ENCODE peak calls at places on chromosome 10, in five cellular contexts. T is lower lobe of right lung, F is body of pancreas, A is neuronal stem cell, R is ovary. D is an unnamed sample. For H3K4me1, the result is how much of the 10 kb centered on the place peaks cover.

GRCh38 chr10:67606572-67606971 is 89.4 kb downstream of the CTNNA3 start:
- DNase-seq in A (no peak), R (no peak), F (no peak), T (no peak), D (no peak)

GRCh38 chr10:59252491-59252890 is 76.0 kb downstream of the PHYHIPL start:
- DNase-seq in A (no peak), F (no peak), T (no peak), R (no peak), D (no peak)

GRCh38 chr10:85594239-85594638 is 772.4 kb downstream of the GRID1 start:
- DNase-seq in F (no peak), A (no peak), T (no peak), R (no peak), D (no peak)

GRCh38 chr10:84375011-84375410 is 46.6 kb downstream of the CCSER2 start:
- DNase-seq in T (no peak), A (peak), F (peak), R (no peak), D (no peak)

GRCh38 chr10:43899224-43899959 is 250.7 kb upstream of the ZNF32 start:
- DNase-seq in F (peak), R (no peak), A (no peak), T (no peak), D (no peak)

GRCh38 chr10:89163265-89163995 is 43.7 kb downstream of the CH25H start:
- DNase-seq in R (no peak), T (peak), F (peak), A (no peak), D (peak)

GRCh38 chr10:14959221-14960057 is at the start of gene MEIG1:
- DNase-seq in F (peak), T (peak), R (peak), A (peak), D (peak)

GRCh38 chr10:10630281-10630680 is 387.4 kb upstream of the CELF2 start:
- DNase-seq in R (no peak), F (no peak), A (no peak), T (no peak), D (no peak)

GRCh38 chr10:8065651-8066050 is 11.2 kb downstream of the GATA3 start:
- DNase-seq in F (no peak), T (no peak), R (no peak), A (no peak), D (no peak)

DNA sequence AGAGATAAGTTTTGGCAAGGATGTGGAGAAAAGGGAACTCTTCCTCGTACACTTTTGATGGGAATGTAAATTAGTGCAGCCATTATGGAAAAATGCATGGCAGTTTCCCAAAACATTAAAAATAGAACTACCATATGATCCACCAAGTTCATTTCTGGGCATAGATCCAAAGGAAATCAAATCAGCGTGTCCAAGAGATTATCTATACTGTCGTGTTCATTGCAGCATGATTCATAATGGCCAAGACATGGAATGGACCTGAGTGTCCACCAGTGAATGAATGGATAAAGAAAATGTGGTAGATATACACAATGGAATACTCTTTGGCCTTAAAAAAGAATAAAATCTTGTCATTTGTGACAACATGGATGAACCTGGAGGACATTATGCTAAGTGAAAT is 70.3 kb upstream of the RSU1 start:
- DNase-seq in T (no peak), R (no peak), A (no peak), F (no peak), D (no peak)
- H3K4me3 ChIP-seq in T (no peak), R (no peak), A (no peak), F (no peak), D (no peak)

DNA sequence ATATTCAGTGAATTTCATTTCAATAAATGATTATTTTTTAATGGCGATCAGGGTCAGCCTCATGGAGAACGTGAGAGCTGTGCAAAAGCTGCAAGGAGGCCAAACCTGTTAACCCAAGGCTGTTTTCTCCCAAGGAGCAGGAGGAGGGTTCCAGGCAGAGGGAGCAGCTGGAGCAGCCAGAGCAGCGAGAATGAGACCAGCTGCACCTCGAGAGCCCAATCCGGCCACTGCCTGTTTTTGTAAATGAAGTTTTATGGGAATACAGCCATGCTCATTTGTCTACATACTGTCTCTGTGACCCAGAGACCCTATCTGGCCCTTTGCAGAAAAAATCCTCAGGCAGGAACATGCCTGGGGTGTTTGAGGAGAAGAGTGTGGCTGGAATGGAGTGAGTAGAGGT is 104.9 kb downstream of the GRK5 start:
- DNase-seq in A (no peak), T (no peak), F (no peak), R (no peak), D (no peak)
- H3K4me1 ChIP-seq in A (under half), T (half or more), F (under half), R (under half), D (under half)

GRCh38 chr10:78947226-78947625 is 121.5 kb upstream of the ZMIZ1 start:
- DNase-seq in R (no peak), T (no peak), A (no peak), F (no peak), D (no peak)
- H3K27ac ChIP-seq in R (no peak), T (no peak), A (no peak), F (no peak), D (no peak)

GRCh38 chr10:4515711-4516110 is 310.3 kb upstream of the AKR1E2 start:
- DNase-seq in R (no peak), A (no peak), T (no peak), F (no peak), D (no peak)
- H3K4me3 ChIP-seq in R (no peak), A (no peak), T (no peak), F (no peak), D (no peak)

DNA sequence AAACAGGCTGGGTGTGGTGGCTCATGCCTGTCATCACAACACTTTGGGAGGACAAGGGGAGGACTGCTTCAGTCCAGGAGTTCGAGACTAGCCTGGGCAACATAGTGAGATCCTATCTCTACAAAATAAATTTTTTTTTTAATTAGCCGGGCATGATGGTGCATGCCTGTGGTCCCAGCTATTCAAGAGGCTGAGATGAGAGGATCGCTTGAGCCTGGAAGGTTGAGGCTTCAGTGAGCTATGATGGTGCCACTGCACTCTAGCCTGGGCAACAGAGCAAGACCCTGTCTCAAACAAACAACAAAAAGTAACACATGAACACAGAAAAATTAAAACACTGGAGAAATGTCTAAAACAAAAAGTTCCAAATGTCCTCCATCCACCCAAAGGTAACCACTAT is 22.9 kb downstream of the PIK3AP1 start:
- DNase-seq in R (no peak), F (no peak), A (no peak), T (no peak), D (no peak)
- H3K4me1 ChIP-seq in R (under half), F (under half), A (under half), T (under half), D (under half)

GRCh38 chr10:17744395-17744841 is 7.6 kb upstream of the TMEM236 start:
- DNase-seq in A (no peak), R (no peak), F (no peak), T (no peak), D (no peak)
- H3K27ac ChIP-seq in A (no peak), R (no peak), F (no peak), T (no peak), D (no peak)

D was measured in sigmoid colon.